ENCODE peak calls at places on chromosomes 3 and 15, in nine cellular contexts. V, L, E, R, U, D, M, Q and A are unnamed samples.

GRCh38 chr3:178823140-178823539 is 248.5 kb downstream of the ZMAT3 start:
- DNase-seq in L (no peak), U (no peak), R (no peak), M (no peak), D (no peak), E (no peak), V (no peak), Q (no peak), A (no peak)

GRCh38 chr3:28286595-28286994 is 45.2 kb downstream of the CMC1 start:
- DNase-seq in U (no peak), V (peak), D (peak), Q (no peak), E (no peak), L (peak), R (no peak), M (no peak), A (no peak)

GRCh38 chr15:44092221-44092620 is 102.8 kb downstream of the FRMD5 start:
- DNase-seq in Q (no peak), L (peak), E (no peak), R (no peak), D (peak), M (no peak), V (no peak), U (no peak), A (no peak)

GRCh38 chr3:27184261-27184660 is 184.9 kb downstream of the NEK10 start:
- DNase-seq in Q (no peak), M (no peak), E (no peak), V (no peak), L (no peak), D (no peak), R (no peak), U (no peak), A (no peak)

GRCh38 chr15:32124726-32125125 is 94.4 kb downstream of the CHRNA7 start:
- DNase-seq in U (no peak), Q (no peak), L (no peak), E (no peak), M (no peak), V (no peak), D (no peak), R (no peak), A (no peak)

GRCh38 chr3:9550999-9551398 is 2.6 kb downstream of the LHFPL4 start:
- DNase-seq in Q (no peak), E (no peak), V (no peak), U (no peak), M (no peak), L (no peak), R (no peak), D (no peak), A (no peak)

GRCh38 chr3:161415506-161416231 is 44.4 kb upstream of the SPTSSB start:
- DNase-seq in E (no peak), R (no peak), Q (peak), M (no peak), U (no peak), V (peak), L (peak), D (peak), A (no peak)

GRCh38 chr3:100602506-100603444 is 6.6 kb upstream of the ADGRG7 start:
- DNase-seq in E (no peak), M (no peak), R (no peak), U (peak), L (peak), D (peak), V (peak), Q (no peak), A (no peak)

GRCh38 chr15:66654718-66655375 is 47.2 kb upstream of the SMAD6 start:
- DNase-seq in L (no peak), V (no peak), D (no peak), Q (no peak), M (peak), E (no peak), U (no peak), R (no peak), A (no peak)

GRCh38 chr3:40878464-40878905 is 320.8 kb upstream of the CTNNB1 start:
- DNase-seq in D (no peak), E (no peak), M (no peak), Q (no peak), R (no peak), V (no peak), L (no peak), U (no peak), A (no peak)

GRCh38 chr3:136979204-136979603 is 21.4 kb downstream of the IL20RB start:
- DNase-seq in Q (no peak), D (no peak), M (no peak), L (no peak), E (no peak), R (no peak), V (no peak), U (no peak), A (no peak)

GRCh38 chr3:152574461-152575079 is 260.4 kb upstream of the P2RY1 start:
- DNase-seq in E (no peak), U (no peak), M (peak), V (peak), R (peak), D (peak), Q (peak), L (peak), A (peak)

GRCh38 chr3:56366641-56366984 is 101.7 kb downstream of the ERC2 start:
- DNase-seq in D (no peak), Q (no peak), V (peak), E (no peak), M (no peak), R (no peak), U (no peak), L (no peak), A (no peak)

GRCh38 chr3:36444909-36445308 is 64.6 kb downstream of the STAC start:
- DNase-seq in R (no peak), V (no peak), D (peak), U (no peak), Q (peak), L (no peak), E (no peak), M (no peak), A (no peak)

GRCh38 chr15:38129531-38130199 is 123.0 kb upstream of the SPRED1 start:
- DNase-seq in D (peak), V (peak), E (peak), R (peak), M (peak), Q (peak), L (peak), U (no peak), A (peak)

DNA sequence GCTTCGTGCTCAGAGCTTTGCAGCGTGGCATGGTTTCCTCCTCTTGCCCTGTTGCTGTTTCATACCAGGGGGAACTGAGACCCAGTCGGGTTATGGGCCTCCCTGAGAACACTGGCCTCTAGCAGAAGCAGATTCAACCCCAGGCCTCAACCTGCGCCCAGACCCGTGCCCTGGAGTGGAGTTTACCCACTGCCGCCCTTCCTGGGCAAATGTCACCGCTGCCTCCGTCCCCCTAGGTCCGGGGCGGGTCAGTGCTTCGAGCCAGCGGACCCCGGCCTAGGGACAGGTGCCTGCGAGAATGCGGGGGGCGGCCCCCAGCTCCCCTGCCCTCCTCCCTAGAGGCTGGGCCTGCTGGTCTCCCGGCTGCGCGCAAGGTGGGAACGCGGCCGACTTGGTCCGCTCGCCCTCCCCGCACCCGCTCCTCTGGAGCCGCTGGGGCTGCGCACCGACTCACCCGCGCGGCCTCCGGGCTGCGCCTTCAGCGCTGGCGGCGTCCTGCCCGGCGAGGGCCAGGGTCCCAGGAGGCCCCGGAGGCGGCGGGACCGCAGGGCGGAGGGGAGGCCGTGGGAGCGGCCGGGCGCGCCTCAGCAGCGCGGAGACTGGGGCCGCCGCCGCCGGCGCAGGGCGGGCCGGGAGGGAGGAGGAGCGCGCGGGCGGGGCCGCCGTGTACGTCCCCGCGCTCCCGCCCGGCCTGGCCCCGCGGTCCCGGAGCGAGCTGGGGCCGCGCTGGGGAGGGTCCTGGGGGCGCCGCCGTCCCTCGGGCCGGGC is at the start of gene PIGZ:
- DNase-seq in R (peak), Q (no peak), M (peak), L (no peak), V (no peak), U (no peak), E (no peak), D (peak), A (no peak)
- H3K27ac ChIP-seq in R (peak), Q (no peak), M (peak), L (no peak), V (no peak), U (no peak), E (peak), D (no peak), A (no peak)

GRCh38 chr3:133538154-133538553 is 35.3 kb upstream of the CDV3 start:
- DNase-seq in D (no peak), E (no peak), M (no peak), U (no peak), L (no peak), R (no peak), Q (no peak), V (no peak), A (no peak)

GRCh38 chr3:133531981-133532380 is 41.5 kb upstream of the CDV3 start:
- DNase-seq in R (no peak), E (no peak), L (peak), V (peak), Q (no peak), D (no peak), M (no peak), U (no peak), A (no peak)

GRCh38 chr3:133536635-133536980 is 36.9 kb upstream of the CDV3 start:
- DNase-seq in U (no peak), E (no peak), V (no peak), R (no peak), D (no peak), Q (no peak), L (no peak), M (no peak), A (no peak)

GRCh38 chr3:133532951-133533350 is 40.5 kb upstream of the CDV3 start:
- DNase-seq in D (no peak), R (no peak), U (no peak), M (no peak), L (peak), E (no peak), V (peak), Q (no peak), A (no peak)

DNA sequence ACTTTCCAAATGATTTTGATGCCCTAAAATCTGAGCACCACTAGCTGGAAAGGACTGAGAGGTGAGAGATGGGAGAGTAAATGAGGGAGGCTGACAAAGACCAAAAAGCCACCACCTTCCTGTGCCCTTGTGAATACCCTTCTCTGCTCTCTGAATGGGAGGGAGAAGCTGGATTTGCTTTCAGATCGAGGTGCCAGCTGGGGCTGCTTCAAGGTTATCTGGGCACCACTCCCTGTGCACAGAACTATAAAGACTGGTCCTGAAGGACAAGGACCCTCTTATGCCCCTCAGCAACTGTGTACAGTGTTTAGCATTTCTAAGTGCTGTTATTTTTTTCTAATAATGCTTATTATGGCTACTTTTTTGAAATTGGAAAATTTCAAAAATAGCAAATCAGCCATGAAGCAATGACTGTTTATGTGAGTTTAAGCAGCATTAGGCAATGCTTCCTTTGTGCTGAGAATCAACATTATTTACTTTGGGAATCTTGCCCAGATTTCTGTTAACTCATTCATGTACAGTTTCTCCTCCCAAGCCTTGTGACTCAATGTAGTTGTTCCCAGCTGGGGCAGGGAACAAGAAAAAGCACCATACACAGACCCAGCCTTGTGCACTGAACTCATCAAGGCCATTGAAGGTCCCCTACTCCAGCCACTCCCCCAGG is 37.4 kb upstream of the CDV3 start:
- DNase-seq in V (peak), U (no peak), Q (peak), D (peak), L (peak), R (peak), E (no peak), M (no peak), A (no peak)
- H3K27ac ChIP-seq in V (peak), U (no peak), Q (peak), D (no peak), L (peak), R (peak), E (no peak), M (peak), A (peak)

GRCh38 chr15:101510212-101511197 is 21.0 kb upstream of the PCSK6 start:
- DNase-seq in U (peak), E (no peak), Q (no peak), D (no peak), V (no peak), M (no peak), L (no peak), R (no peak), A (no peak)
- H3K27ac ChIP-seq in U (no peak), E (no peak), Q (no peak), D (no peak), V (no peak), M (no peak), L (no peak), R (no peak), A (no peak)

GRCh38 chr3:98848108-98848507 is 53.4 kb downstream of the DCBLD2 start:
- DNase-seq in M (no peak), U (no peak), E (no peak), Q (no peak), D (no peak), V (no peak), R (no peak), L (no peak), A (no peak)

GRCh38 chr3:98846101-98846500 is 55.4 kb downstream of the DCBLD2 start:
- DNase-seq in E (no peak), Q (peak), D (no peak), M (no peak), V (no peak), L (peak), U (no peak), R (no peak), A (no peak)

GRCh38 chr3:98839846-98840245 is 61.6 kb downstream of the DCBLD2 start:
- DNase-seq in L (peak), M (no peak), Q (no peak), R (no peak), V (no peak), U (no peak), D (no peak), E (no peak), A (no peak)

GRCh38 chr3:98843301-98843959 is 58.1 kb downstream of the DCBLD2 start:
- DNase-seq in V (no peak), Q (peak), D (no peak), R (no peak), U (no peak), E (no peak), M (no peak), L (no peak), A (no peak)
- H3K27ac ChIP-seq in V (no peak), Q (peak), D (no peak), R (no peak), U (no peak), E (no peak), M (no peak), L (no peak), A (no peak)

DNA sequence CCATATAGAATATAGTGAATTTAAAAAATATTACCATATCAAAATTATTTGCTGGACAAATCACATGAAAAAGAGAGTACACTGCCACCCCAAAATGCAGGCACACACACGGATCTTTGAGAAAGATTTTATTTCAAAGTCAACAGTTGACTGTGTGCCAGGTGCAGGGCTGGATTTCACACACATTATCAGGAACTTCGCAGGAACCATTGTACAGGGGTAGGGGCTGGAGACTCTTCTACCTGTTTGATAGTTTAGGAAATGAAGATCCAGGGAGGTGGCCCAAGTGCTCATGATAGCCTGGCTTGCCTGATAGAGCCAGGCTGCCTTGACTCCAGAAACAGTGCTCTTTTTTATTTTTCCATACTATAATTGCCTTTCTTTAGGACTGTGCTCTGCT is 54.2 kb downstream of the IL1RAP start:
- DNase-seq in M (no peak), E (no peak), U (no peak), V (no peak), L (no peak), D (no peak), Q (no peak), R (no peak), A (no peak)
- H3K27ac ChIP-seq in M (no peak), E (no peak), U (no peak), V (no peak), L (no peak), D (no peak), Q (no peak), R (no peak), A (no peak)

DNA sequence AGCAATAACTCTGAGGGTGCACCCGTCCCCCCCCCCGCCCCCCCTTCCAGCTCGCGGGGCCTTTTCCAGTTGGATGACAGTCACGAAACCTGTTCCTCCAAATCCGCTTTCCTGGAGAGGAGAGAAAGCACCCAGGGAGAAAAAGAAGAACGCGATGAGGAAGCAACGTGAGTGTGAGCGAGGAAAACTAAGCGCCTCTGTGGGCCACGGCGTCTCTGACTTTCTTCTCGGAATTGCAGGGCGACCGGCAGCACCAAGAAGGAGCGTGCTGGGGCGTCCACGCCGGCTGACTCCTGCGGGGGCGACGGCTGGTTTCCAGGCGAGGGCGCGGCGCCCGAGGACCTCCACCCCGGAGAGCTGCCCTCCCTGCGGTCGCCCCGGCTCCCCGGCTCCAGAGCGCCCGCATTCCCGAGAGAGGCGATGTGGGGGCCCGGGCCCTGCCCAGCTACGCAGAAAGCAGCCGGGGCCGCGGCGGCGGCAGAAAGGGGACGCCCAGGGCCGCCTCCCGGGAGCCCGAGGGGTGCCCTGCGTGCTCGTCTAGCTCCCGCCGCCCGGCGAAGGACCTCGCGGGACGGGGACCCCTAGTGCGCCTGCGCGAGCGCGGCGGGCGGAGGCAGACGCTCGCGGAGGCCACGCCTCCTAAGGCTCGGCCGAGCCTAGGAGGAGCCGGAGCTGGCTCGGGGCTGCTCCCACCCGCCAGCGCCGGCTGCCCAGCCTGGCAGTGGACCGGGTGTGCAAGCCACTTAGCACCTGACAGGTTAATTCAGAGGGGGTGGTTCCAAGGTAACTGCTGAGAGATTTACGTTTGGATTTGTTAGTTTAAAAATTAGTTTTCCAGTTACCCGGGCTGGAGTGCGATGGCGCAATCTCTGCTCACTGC is 15.3 kb upstream of the ADIPOQ start:
- DNase-seq in Q (peak), U (peak), L (peak), E (peak), V (peak), R (peak), M (peak), D (peak), A (peak)
- H3K27ac ChIP-seq in Q (no peak), U (no peak), L (peak), E (peak), V (no peak), R (no peak), M (peak), D (no peak), A (peak)

GRCh38 chr15:77773003-77773402 is 140.3 kb upstream of the LINGO1 start:
- DNase-seq in M (no peak), Q (no peak), E (no peak), D (no peak), R (no peak), U (no peak), V (no peak), L (no peak), A (no peak)

GRCh38 chr15:77769700-77770099 is 137.0 kb upstream of the LINGO1 start:
- DNase-seq in Q (no peak), D (no peak), R (no peak), V (no peak), U (no peak), E (no peak), L (no peak), M (no peak), A (no peak)

GRCh38 chr15:77764095-77764494 is 131.4 kb upstream of the LINGO1 start:
- DNase-seq in R (no peak), L (no peak), M (no peak), U (no peak), E (no peak), Q (no peak), V (no peak), D (no peak), A (no peak)

GRCh38 chr15:77771616-77772015 is 138.9 kb upstream of the LINGO1 start:
- DNase-seq in V (no peak), M (no peak), D (no peak), L (no peak), E (no peak), R (no peak), U (no peak), Q (no peak), A (no peak)

GRCh38 chr15:77768107-77768506 is 135.4 kb upstream of the LINGO1 start:
- DNase-seq in D (no peak), Q (no peak), L (no peak), V (no peak), R (no peak), M (no peak), U (peak), E (no peak), A (no peak)
- H3K27ac ChIP-seq in D (no peak), Q (no peak), L (no peak), V (no peak), R (no peak), M (no peak), U (no peak), E (no peak), A (no peak)

GRCh38 chr3:187919018-187919417 is 173.8 kb upstream of the BCL6 start:
- DNase-seq in Q (no peak), R (peak), L (no peak), V (no peak), E (no peak), D (no peak), M (no peak), U (no peak), A (no peak)

GRCh38 chr3:187919990-187920389 is 174.7 kb upstream of the BCL6 start:
- DNase-seq in R (no peak), M (no peak), Q (no peak), V (peak), L (peak), D (no peak), U (no peak), E (no peak), A (no peak)

GRCh38 chr3:187918081-187918644 is 172.9 kb upstream of the BCL6 start:
- DNase-seq in R (no peak), E (no peak), V (no peak), Q (no peak), M (no peak), U (no peak), D (no peak), L (no peak), A (no peak)

GRCh38 chr3:187920871-187921270 is 175.6 kb upstream of the BCL6 start:
- DNase-seq in U (no peak), M (no peak), D (no peak), E (no peak), V (peak), L (peak), Q (no peak), R (peak), A (no peak)

DNA sequence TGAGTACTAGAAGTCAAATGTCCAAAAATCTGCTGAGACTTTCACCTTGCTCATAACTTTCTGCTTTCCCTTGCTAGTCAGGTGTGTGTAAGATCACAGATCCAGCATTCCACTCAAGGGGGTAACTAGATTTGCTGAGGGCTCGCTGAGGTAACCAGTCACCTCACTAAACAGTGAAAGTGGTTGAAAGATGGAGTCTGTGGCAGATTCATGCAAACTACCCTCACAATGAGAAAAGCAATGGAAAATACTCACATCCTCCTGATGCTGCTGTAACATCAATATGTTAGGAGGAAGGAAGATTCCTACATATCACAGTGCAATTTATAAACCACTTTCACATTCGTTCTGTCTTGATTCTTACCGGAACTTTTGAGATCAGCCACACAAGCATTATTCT is 174.3 kb upstream of the BCL6 start:
- DNase-seq in U (no peak), E (no peak), V (no peak), L (no peak), R (no peak), Q (no peak), M (no peak), D (no peak), A (no peak)
- H3K27ac ChIP-seq in U (no peak), E (no peak), V (no peak), L (no peak), R (no peak), Q (no peak), M (no peak), D (no peak), A (no peak)